ENCODE peak calls at places on chromosomes 16 and 17, in eight cellular contexts. T, S, M, A, O, X, Y and K are unnamed samples.

GRCh38 chr16:46757339-46758050 is 9.4 kb upstream of the MYLK3 start:
- DNase-seq in T (peak; percentile 91), O (no peak), S (peak; percentile 75), A (no peak), X (no peak), Y (peak; percentile 16), M (no peak), K (peak; percentile 4)

GRCh38 chr16:396605-397004 is 394 bp upstream of the NME4 start:
- DNase-seq in X (no peak), O (no peak), T (peak; percentile 67), S (peak; percentile 41), Y (peak; percentile 86), M (no peak), A (no peak), K (peak; percentile 54)

GRCh38 chr17:1865252-1866037 is 35.6 kb downstream of the RPA1 start:
- DNase-seq in O (no peak), S (peak; percentile 54), X (no peak), A (peak; percentile 77), Y (peak; percentile 62), T (no peak), M (no peak), K (peak; percentile 64)

GRCh38 chr16:24044467-24044866 is 208.7 kb downstream of the PRKCB start:
- DNase-seq in Y (no peak), S (no peak), A (no peak), X (no peak), O (no peak), M (no peak), T (no peak), K (no peak)

GRCh38 chr16:64866026-64866425 is 255.8 kb downstream of the CDH11 start:
- DNase-seq in S (no peak), X (no peak), O (no peak), M (no peak), A (no peak), Y (peak; percentile 24), T (no peak), K (no peak)

GRCh38 chr16:68309798-68310197 is 948 bp downstream of the SLC7A6OS start:
- DNase-seq in T (no peak), A (peak; percentile 65), X (no peak), Y (no peak), S (no peak), O (no peak), M (no peak), K (no peak)

GRCh38 chr16:58458634-58459343 is 41.2 kb upstream of the NDRG4 start:
- DNase-seq in T (no peak), X (no peak), M (no peak), Y (no peak), S (no peak), O (no peak), A (no peak), K (peak; percentile 41)

GRCh38 chr17:65191805-65192740 is 54.9 kb downstream of the RGS9 start:
- DNase-seq in M (no peak), T (no peak), Y (peak; percentile 55), O (no peak), X (no peak), S (peak; percentile 47), A (no peak), K (peak; percentile 90)

GRCh38 chr17:54899721-54900456 is 763 bp upstream of the TOM1L1 start:
- DNase-seq in A (no peak), O (no peak), S (no peak), Y (no peak), X (no peak), M (no peak), T (no peak), K (no peak)

GRCh38 chr16:50665128-50665878 is 15.8 kb downstream of the SNX20 start:
- DNase-seq in S (peak; percentile 79), A (peak; percentile 69), X (no peak), Y (peak; percentile 90), M (peak; percentile 17), T (peak; percentile 85), O (peak; percentile 95), K (peak; percentile 79)

GRCh38 chr17:48013876-48014602 is 23.6 kb downstream of the COPZ2 start:
- DNase-seq in T (no peak), X (no peak), O (no peak), S (no peak), M (no peak), A (no peak), Y (no peak), K (no peak)
- H3K4me1 ChIP-seq in T (peaks cover 8% of the 10 kb centered on the region), X (peaks cover 9% of the 10 kb centered on the region), O (peaks cover 32% of the 10 kb centered on the region), S (peaks cover 4% of the 10 kb centered on the region), M (peaks cover 9% of the 10 kb centered on the region), A (peaks cover 16% of the 10 kb centered on the region), Y (peaks cover 7% of the 10 kb centered on the region), K (peaks cover 12% of the 10 kb centered on the region)

GRCh38 chr17:66304304-66305174 is 2.1 kb downstream of the PRKCA start:
- DNase-seq in Y (peak; percentile 41), X (no peak), T (no peak), O (no peak), M (no peak), A (peak; percentile 63), S (peak; percentile 27), K (peak; percentile 59)
- H3K4me3 ChIP-seq in Y (peak overlapping the region; percentile 90), X (peak overlapping the region; percentile 13), T (peak overlapping the region; percentile 90), O (peak overlapping the region; percentile 96), M (no peak overlapping the region), A (peak overlapping the region; percentile 90), S (peak overlapping the region; percentile 92), K (peak overlapping the region; percentile 87)

DNA sequence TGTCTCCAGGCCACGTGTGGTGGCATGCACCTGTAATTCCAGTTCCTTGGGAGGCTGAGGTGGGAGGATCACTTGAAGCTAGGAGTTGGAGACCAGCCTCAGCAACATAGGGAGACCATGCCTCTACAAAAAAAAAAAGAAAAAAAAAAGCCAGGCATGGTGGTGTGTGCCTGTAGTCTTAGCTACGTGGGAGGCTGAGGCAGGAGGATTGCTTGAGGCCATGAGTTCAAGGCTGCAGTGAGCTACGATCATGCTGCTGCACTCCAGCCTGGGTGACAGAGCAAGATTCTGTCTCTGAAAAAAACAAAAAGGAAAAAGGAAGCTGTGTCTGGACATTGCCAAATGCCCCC is 103.9 kb downstream of the CMIP start:
- DNase-seq in O (no peak), M (no peak), T (no peak), Y (no peak), S (no peak), A (no peak), X (no peak), K (no peak)
- H3K4me1 ChIP-seq in O (peaks cover 55% of the 10 kb centered on the region), M (peaks cover 57% of the 10 kb centered on the region), T (no peaks in the 10 kb centered on the region), Y (peaks cover 40% of the 10 kb centered on the region), S (no peaks in the 10 kb centered on the region), A (peaks cover 3% of the 10 kb centered on the region), X (peaks cover 20% of the 10 kb centered on the region), K (peaks cover 20% of the 10 kb centered on the region)

GRCh38 chr17:78748730-78749317 is 33.2 kb downstream of the CYTH1 start:
- DNase-seq in X (peak; percentile 32), T (peak; percentile 65), M (no peak), Y (peak; percentile 58), O (no peak), S (no peak), A (peak; percentile 98), K (peak; percentile 58)
- H3K4me3 ChIP-seq in X (no peak overlapping the region), T (no peak overlapping the region), M (peak overlapping the region; percentile 25), Y (peak overlapping the region; percentile 45), O (no peak overlapping the region), S (no peak overlapping the region), A (peak overlapping the region; percentile 91), K (no peak overlapping the region)

DNA sequence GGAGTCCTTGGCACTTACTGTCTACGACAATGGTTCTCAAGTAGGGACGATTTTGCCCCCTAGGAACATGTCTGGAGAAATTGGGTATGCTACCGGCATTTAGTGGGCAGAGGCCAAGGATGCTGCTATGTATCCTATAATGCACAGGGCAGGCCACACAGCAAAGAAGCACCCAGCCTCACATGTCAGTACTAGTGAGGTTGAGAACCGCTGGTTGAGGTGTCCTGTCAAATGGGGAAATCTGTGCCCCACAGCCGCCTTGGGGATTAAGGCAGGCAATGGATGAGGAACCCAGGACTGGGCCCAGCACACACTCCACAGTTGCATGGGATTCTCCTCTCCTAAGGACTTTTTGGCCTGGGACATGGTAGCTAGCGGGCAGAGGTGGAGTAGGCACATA is 86.7 kb upstream of the TOB1 start:
- DNase-seq in Y (no peak), X (no peak), O (peak; percentile 86), M (no peak), A (no peak), S (no peak), T (no peak), K (no peak)
- H3K4me1 ChIP-seq in Y (peaks cover 46% of the 10 kb centered on the region), X (peaks cover 37% of the 10 kb centered on the region), O (peaks cover 87% of the 10 kb centered on the region), M (peaks cover 64% of the 10 kb centered on the region), A (peaks cover 16% of the 10 kb centered on the region), S (peaks cover 50% of the 10 kb centered on the region), T (peaks cover 84% of the 10 kb centered on the region), K (peaks cover 34% of the 10 kb centered on the region)

GRCh38 chr17:28335201-28335958 is at the start of the genes IFT20 and TNFAIP1:
- DNase-seq in O (peak; percentile 100), A (peak; percentile 100), S (peak; percentile 99), M (peak; percentile 100), T (peak; percentile 100), Y (peak; percentile 100), X (peak; percentile 98), K (peak; percentile 97)

GRCh38 chr17:28335959-28336871 is 654 bp downstream of the TNFAIP1 start:
- DNase-seq in O (no peak), T (peak; percentile 63), M (peak; percentile 60), S (peak; percentile 75), A (peak; percentile 28), X (no peak), Y (peak; percentile 90), K (peak; percentile 70)

GRCh38 chr17:28339431-28339830 is 3.9 kb downstream of the TNFAIP1 start:
- DNase-seq in S (no peak), T (no peak), X (no peak), O (no peak), Y (no peak), M (no peak), A (no peak), K (no peak)

GRCh38 chr17:28340374-28340773 is 4.8 kb downstream of the TNFAIP1 start:
- DNase-seq in A (no peak), T (no peak), Y (no peak), S (no peak), X (no peak), M (no peak), O (no peak), K (no peak)

DNA sequence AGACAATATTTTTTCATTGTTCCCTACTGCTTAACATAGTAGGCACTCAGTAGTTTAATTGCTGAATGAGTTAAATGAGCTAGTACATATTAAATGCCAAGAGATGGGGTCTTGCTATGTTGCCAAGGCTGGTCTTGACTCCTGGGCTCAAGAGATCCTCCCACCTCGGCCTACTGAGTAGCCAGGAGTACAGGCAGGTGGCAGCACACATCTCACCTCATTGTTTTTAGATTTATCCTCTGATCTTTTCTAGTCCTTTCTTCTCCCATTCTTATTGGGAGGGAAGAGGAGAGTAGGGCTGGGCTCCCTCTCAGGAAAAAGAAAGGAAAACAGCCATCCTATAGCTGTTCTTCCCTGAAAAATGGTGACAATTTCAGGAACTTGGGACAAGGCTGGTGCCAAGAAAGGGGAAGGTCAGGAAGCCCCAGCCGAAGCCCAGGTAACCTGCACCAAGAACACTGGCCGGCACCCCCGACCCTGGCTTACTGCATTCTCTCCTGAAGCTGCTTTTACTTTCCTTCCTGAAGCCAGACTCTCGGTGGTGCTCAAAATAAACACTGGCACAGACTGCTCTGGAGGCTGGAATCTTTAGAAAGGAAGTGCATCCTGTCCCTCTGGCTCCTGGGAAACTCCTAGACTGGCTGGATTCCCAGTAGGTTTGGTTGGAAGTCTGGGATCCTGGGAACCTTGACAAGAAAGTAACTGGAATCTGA is 2.7 kb downstream of the TNFAIP1 start:
- DNase-seq in X (no peak), O (no peak), Y (no peak), M (no peak), T (no peak), S (no peak), A (no peak), K (peak; percentile 14)
- H3K4me3 ChIP-seq in X (no peak overlapping the region), O (peak overlapping the region; percentile 1), Y (no peak overlapping the region), M (peak overlapping the region; percentile 21), T (peak overlapping the region; percentile 86), S (no peak overlapping the region), A (no peak overlapping the region), K (no peak overlapping the region)